ENCODE peak calls at places on chromosomes 2 and 18, in six cellular contexts. M, B, J, O, W and Q are unnamed samples.

GRCh38 chr18:8912348-8913057 is 190.0 kb upstream of the NDUFV2 start:
- DNase-seq in W (no peak), J (no peak), B (no peak), M (no peak), O (no peak), Q (no peak)

GRCh38 chr2:51165534-51166260 is 133.8 kb upstream of the NRXN1 start:
- DNase-seq in M (no peak), O (peak; percentile 41), J (no peak), W (no peak), B (no peak), Q (no peak)

GRCh38 chr18:74522635-74523548 is 11.4 kb upstream of the CNDP1 start:
- DNase-seq in W (no peak), B (no peak), O (no peak), M (no peak), J (no peak), Q (no peak)

GRCh38 chr2:106521016-106521415 is 33.9 kb downstream of the CD8B2 start:
- DNase-seq in B (no peak), M (no peak), J (no peak), W (no peak), O (no peak), Q (no peak)

GRCh38 chr18:54269924-54270844 is 867 bp downstream of the POLI start:
- DNase-seq in J (no peak), B (peak; percentile 44), O (peak; percentile 44), M (no peak), W (peak; percentile 74), Q (peak; percentile 54)

GRCh38 chr2:42601076-42601475 is 32.6 kb downstream of the MTA3 start:
- DNase-seq in J (no peak), W (no peak), B (no peak), O (peak; percentile 47), M (no peak), Q (peak; percentile 11)

GRCh38 chr18:54086046-54086802 is 138.2 kb downstream of the MBD2 start:
- DNase-seq in M (no peak), B (no peak), W (no peak), O (no peak), J (no peak), Q (no peak)

GRCh38 chr18:55694291-55694690 is 106.3 kb upstream of the TCF4 start:
- DNase-seq in B (no peak), M (no peak), O (peak; percentile 38), W (peak; percentile 11), J (no peak), Q (no peak)

GRCh38 chr18:6488956-6489355 is 74.2 kb upstream of the L3MBTL4 start:
- DNase-seq in B (no peak), J (no peak), M (no peak), W (no peak), O (no peak), Q (no peak)

GRCh38 chr2:157067562-157067961 is 189.9 kb upstream of the GALNT5 start:
- DNase-seq in B (no peak), W (peak; percentile 13), J (no peak), O (peak; percentile 50), M (no peak), Q (no peak)

GRCh38 chr2:42036413-42036812 is 11.4 kb upstream of the PKDCC start:
- DNase-seq in O (no peak), W (no peak), J (no peak), M (no peak), B (no peak), Q (no peak)

GRCh38 chr2:71505086-71505769 is 51.9 kb downstream of the DYSF start:
- DNase-seq in M (no peak), W (no peak), O (no peak), J (no peak), B (no peak), Q (no peak)

GRCh38 chr2:15531095-15531854 is 29.9 kb downstream of the NBAS start:
- DNase-seq in W (no peak), M (no peak), J (no peak), B (no peak), O (no peak), Q (no peak)

GRCh38 chr2:67790622-67791021 is 272.2 kb downstream of the C1D start:
- DNase-seq in J (no peak), M (no peak), B (no peak), W (peak; percentile 80), O (peak; percentile 90), Q (peak; percentile 47)

GRCh38 chr2:218897394-218898108 is 16.9 kb downstream of the WNT10A start:
- DNase-seq in W (no peak), B (no peak), J (no peak), O (no peak), M (no peak), Q (no peak)

GRCh38 chr2:19540739-19541503 is 182.5 kb upstream of the OSR1 start:
- DNase-seq in O (peak; percentile 93), M (no peak), B (no peak), J (no peak), W (peak; percentile 96), Q (peak; percentile 89)

GRCh38 chr2:236512902-236513433 is 56.7 kb upstream of the ACKR3 start:
- DNase-seq in J (peak; percentile 82), B (peak; percentile 44), M (peak; percentile 80), W (peak; percentile 40), O (peak; percentile 53), Q (peak; percentile 75)

GRCh38 chr2:128228894-128229293 is 89.8 kb downstream of the HS6ST1 start:
- DNase-seq in B (no peak), W (peak; percentile 54), M (no peak), O (no peak), J (no peak), Q (peak; percentile 4)

GRCh38 chr2:195477996-195478382 is 179.0 kb upstream of the SLC39A10 start:
- DNase-seq in O (peak; percentile 71), M (no peak), J (no peak), W (peak; percentile 10), B (no peak), Q (peak; percentile 38)

GRCh38 chr2:37738266-37738885 is 66.9 kb upstream of the CDC42EP3 start:
- DNase-seq in J (no peak), O (no peak), W (no peak), B (no peak), M (no peak), Q (no peak)

GRCh38 chr2:9760069-9760910 is 83.0 kb upstream of the TAF1B start:
- DNase-seq in O (no peak), J (no peak), B (no peak), M (no peak), W (no peak), Q (no peak)

GRCh38 chr18:80191907-80192652 is 55.2 kb downstream of the PARD6G start:
- DNase-seq in B (no peak), O (no peak), J (no peak), W (no peak), M (peak; percentile 26), Q (no peak)

GRCh38 chr2:182717451-182718215 is 1.6 kb downstream of the DNAJC10 start:
- DNase-seq in J (no peak), O (no peak), W (no peak), B (no peak), M (no peak), Q (no peak)

GRCh38 chr2:6845312-6845711 is 20.4 kb downstream of the CMPK2 start:
- DNase-seq in B (no peak), W (peak; percentile 10), O (peak; percentile 27), J (no peak), M (no peak), Q (peak; percentile 32)

GRCh38 chr2:215527738-215528137 is 91.9 kb upstream of the FN1 start:
- DNase-seq in M (no peak), O (peak; percentile 64), W (peak; percentile 21), B (no peak), J (no peak), Q (peak; percentile 60)

GRCh38 chr2:135817946-135818345 is 19.0 kb downstream of the LCT start:
- DNase-seq in W (peak; percentile 58), O (no peak), J (no peak), M (no peak), B (no peak), Q (no peak)

GRCh38 chr2:120774557-120775160 is 39.0 kb downstream of the GLI2 start:
- DNase-seq in J (peak; percentile 53), W (no peak), M (no peak), B (no peak), O (no peak), Q (no peak)

GRCh38 chr18:72910045-72910444 is 42.3 kb upstream of the NETO1 start:
- DNase-seq in O (no peak), W (no peak), B (no peak), M (no peak), J (no peak), Q (peak; percentile 2)

GRCh38 chr2:84653302-84653701 is 137.0 kb downstream of the DNAH6 start:
- DNase-seq in B (no peak), M (no peak), W (peak; percentile 17), J (no peak), O (no peak), Q (no peak)

GRCh38 chr2:75021672-75022071 is 63.2 kb downstream of the POLE4 start:
- DNase-seq in B (no peak), M (no peak), O (peak; percentile 74), W (peak; percentile 31), J (no peak), Q (peak; percentile 83)